ENCODE peak calls at places on chromosome 13, in five cellular contexts. R, A, E, F and W are unnamed samples.

GRCh38 chr13:33069365-33069764 is 53.1 kb downstream of the KL start:
- DNase-seq in R (no peak), A (no peak), E (no peak), F (no peak), W (no peak)

GRCh38 chr13:25200783-25201182 is 28.7 kb upstream of the AMER2 start:
- DNase-seq in R (no peak), A (no peak), E (no peak), F (no peak), W (no peak)

GRCh38 chr13:65093352-65093751 is 2136.8 kb downstream of the PCDH9 start:
- DNase-seq in R (no peak), A (no peak), E (no peak), F (no peak), W (no peak)

GRCh38 chr13:99133230-99133629 is 67.4 kb upstream of the UBAC2 start:
- DNase-seq in R (no peak), A (no peak), E (no peak), F (no peak), W (no peak)

GRCh38 chr13:44899967-44900366 is 89.3 kb downstream of the NUFIP1 start:
- DNase-seq in R (no peak), A (no peak), E (no peak), F (no peak), W (no peak)

GRCh38 chr13:44801990-44802389 is 187.3 kb downstream of the NUFIP1 start:
- DNase-seq in R (no peak), A (no peak), E (peak), F (no peak), W (peak)

GRCh38 chr13:68692049-68692448 is 1415.6 kb upstream of the ATXN8OS start:
- DNase-seq in R (no peak), A (no peak), E (no peak), F (no peak), W (no peak)

GRCh38 chr13:83214452-83214851 is 667.8 kb downstream of the SLITRK1 start:
- DNase-seq in R (no peak), A (no peak), E (no peak), F (no peak), W (no peak)

GRCh38 chr13:110676511-110677204 is 29.3 kb downstream of the CARS2 start:
- DNase-seq in R (no peak), A (no peak), E (peak), F (peak), W (no peak)

GRCh38 chr13:26050568-26051230 is 1.1 kb downstream of the SHISA2 start:
- DNase-seq in R (no peak), A (peak), E (no peak), F (no peak), W (no peak)

GRCh38 chr13:108795841-108796240 is 166.4 kb downstream of the MYO16 start:
- DNase-seq in R (no peak), A (no peak), E (no peak), F (no peak), W (no peak)

GRCh38 chr13:100987993-100988392 is 313.4 kb upstream of the TMTC4 start:
- DNase-seq in R (no peak), A (no peak), E (no peak), F (no peak), W (no peak)

GRCh38 chr13:106533940-106534843 is 1.3 kb downstream of the EFNB2 start:
- DNase-seq in R (no peak), A (peak), E (peak), F (peak), W (peak)

GRCh38 chr13:95676100-95676774 is 702 bp upstream of the DNAJC3 start:
- DNase-seq in R (peak), A (no peak), E (peak), F (peak), W (no peak)

GRCh38 chr13:75960538-75960994 is 324.4 kb downstream of the LMO7 start:
- DNase-seq in R (no peak), A (no peak), E (no peak), F (no peak), W (no peak)

GRCh38 chr13:33183431-33184130 is 102.0 kb downstream of the STARD13 start:
- DNase-seq in R (no peak), A (no peak), E (no peak), F (no peak), W (no peak)

GRCh38 chr13:114324334-114324733 is 10.0 kb downstream of the CHAMP1 start:
- DNase-seq in R (no peak), A (no peak), E (no peak), F (no peak), W (no peak)

GRCh38 chr13:37313383-37313782 is 207.9 kb upstream of the CSNK1A1L start:
- DNase-seq in R (no peak), A (no peak), E (no peak), F (no peak), W (no peak)

GRCh38 chr13:70756088-70756487 is 647.8 kb upstream of the KLHL1 start:
- DNase-seq in R (no peak), A (no peak), E (no peak), F (no peak), W (no peak)

GRCh38 chr13:45402641-45403040 is 15.5 kb downstream of the SLC25A30 start:
- DNase-seq in R (no peak), A (peak), E (no peak), F (no peak), W (no peak)

GRCh38 chr13:28716511-28716910 is 2.3 kb downstream of the SLC46A3 start:
- DNase-seq in R (no peak), A (peak), E (no peak), F (peak), W (peak)

GRCh38 chr13:64158910-64159309 is 2743.3 kb upstream of the PCDH20 start:
- DNase-seq in R (no peak), A (no peak), E (no peak), F (no peak), W (peak)

GRCh38 chr13:113837554-113838355 is 26.1 kb downstream of the GAS6 start:
- DNase-seq in R (peak), A (peak), E (peak), F (peak), W (peak)

DNA sequence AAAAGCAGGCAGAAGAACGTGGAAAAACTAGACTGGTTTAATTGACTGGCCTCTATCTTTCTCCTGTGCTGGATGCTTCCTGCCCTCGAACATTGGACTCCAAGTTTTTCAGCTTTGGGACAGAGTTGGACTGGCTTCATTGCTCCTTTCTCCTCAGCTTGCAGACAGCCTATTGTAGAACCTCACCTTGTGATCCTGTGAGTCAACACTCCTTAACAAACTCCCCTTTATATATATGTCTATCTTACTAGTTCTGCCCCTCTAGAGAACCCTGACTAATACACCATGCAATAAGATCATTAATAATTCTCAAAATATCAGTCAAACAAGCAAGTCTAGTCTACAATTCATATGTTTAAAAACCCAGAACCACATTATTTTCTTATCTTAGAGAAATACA is 662.4 kb downstream of the TBC1D4 start:
- DNase-seq in R (no peak), A (no peak), E (no peak), F (no peak), W (no peak)
- TF ChIP-seq POLR2A in R (no peak), A (no peak), E (no peak), F (no peak), W (no peak)

GRCh38 chr13:97226788-97227627 is 4.9 kb downstream of the MBNL2 start:
- DNase-seq in R (no peak), A (no peak), E (no peak), F (peak), W (no peak)
- TF ChIP-seq POLR2A in R (no peak), A (no peak), E (no peak), F (no peak), W (no peak)

GRCh38 chr13:48072304-48072703 is 22.6 kb downstream of the MED4 start:
- DNase-seq in R (no peak), A (no peak), E (no peak), F (no peak), W (no peak)

GRCh38 chr13:48070942-48071341 is 24.0 kb downstream of the MED4 start:
- DNase-seq in R (no peak), A (no peak), E (no peak), F (no peak), W (no peak)

GRCh38 chr13:48069573-48069972 is 25.3 kb downstream of the MED4 start:
- DNase-seq in R (no peak), A (no peak), E (no peak), F (no peak), W (no peak)

GRCh38 chr13:48074006-48074405 is 20.9 kb downstream of the MED4 start:
- DNase-seq in R (no peak), A (no peak), E (no peak), F (no peak), W (no peak)

GRCh38 chr13:48072787-48073186 is 22.1 kb downstream of the MED4 start:
- DNase-seq in R (no peak), A (no peak), E (no peak), F (no peak), W (no peak)
- TF ChIP-seq POLR2A in R (no peak), A (no peak), E (no peak), F (no peak), W (no peak)

GRCh38 chr13:93305886-93306285 is 79.3 kb downstream of the GPC6 start:
- DNase-seq in R (no peak), A (no peak), E (no peak), F (no peak), W (no peak)
- TF ChIP-seq POLR2A in R (no peak), A (no peak), E (no peak), F (no peak), W (no peak)

GRCh38 chr13:74409551-74409950 is 275.3 kb upstream of the KLF12 start:
- DNase-seq in R (no peak), A (no peak), E (no peak), F (no peak), W (no peak)
- TF ChIP-seq POLR2A in R (no peak), A (no peak), E (no peak), F (no peak), W (no peak)